ENCODE peak calls at places on chromosomes 12 and 14, in eight cellular contexts. One of them, this sample, is unnamed.

GRCh38 chr12:59700145-59700435 is 104.3 kb downstream of the SLC16A7 start:
- DNase-seq in A673: no peak
- DNase-seq in psoas muscle: no peak
- DNase-seq in epithelial cell of proximal tubule: no peak
- DNase-seq in AG04450: no peak
- DNase-seq in fibroblast of the aortic adventitia: no peak
- DNase-seq in HCT116: no peak
- DNase-seq in mesendoderm: no peak
- DNase-seq in this sample: no peak

GRCh38 chr12:69679119-69679518 is 20.0 kb downstream of the BEST3 start:
- DNase-seq in A673: no peak
- DNase-seq in psoas muscle: no peak
- DNase-seq in epithelial cell of proximal tubule: no peak
- DNase-seq in AG04450: no peak
- DNase-seq in fibroblast of the aortic adventitia: peak
- DNase-seq in HCT116: no peak
- DNase-seq in mesendoderm: no peak
- DNase-seq in this sample: peak

GRCh38 chr12:104683831-104684503 is 227.2 kb downstream of the CHST11 start:
- DNase-seq in A673: no peak
- DNase-seq in psoas muscle: no peak
- DNase-seq in epithelial cell of proximal tubule: no peak
- DNase-seq in AG04450: no peak
- DNase-seq in fibroblast of the aortic adventitia: no peak
- DNase-seq in HCT116: no peak
- DNase-seq in mesendoderm: no peak
- DNase-seq in this sample: peak

GRCh38 chr12:48814313-48815280 is 3.7 kb upstream of the CACNB3 start:
- DNase-seq in A673: peak
- DNase-seq in psoas muscle: peak
- DNase-seq in epithelial cell of proximal tubule: no peak
- DNase-seq in AG04450: no peak
- DNase-seq in fibroblast of the aortic adventitia: peak
- DNase-seq in HCT116: peak
- DNase-seq in mesendoderm: peak
- DNase-seq in this sample: peak

GRCh38 chr14:95619785-95620417 is 66.3 kb upstream of the TCL1B start:
- DNase-seq in A673: no peak
- DNase-seq in psoas muscle: no peak
- DNase-seq in epithelial cell of proximal tubule: no peak
- DNase-seq in AG04450: no peak
- DNase-seq in fibroblast of the aortic adventitia: no peak
- DNase-seq in HCT116: no peak
- DNase-seq in mesendoderm: no peak
- DNase-seq in this sample: no peak

GRCh38 chr12:27498159-27498558 is 25.8 kb upstream of the PPFIBP1 start:
- DNase-seq in A673: no peak
- DNase-seq in psoas muscle: no peak
- DNase-seq in epithelial cell of proximal tubule: no peak
- DNase-seq in AG04450: no peak
- DNase-seq in fibroblast of the aortic adventitia: no peak
- DNase-seq in HCT116: no peak
- DNase-seq in mesendoderm: no peak
- DNase-seq in this sample: no peak

GRCh38 chr14:23578560-23579310 is at the start of gene JPH4:
- DNase-seq in A673: no peak
- DNase-seq in psoas muscle: no peak
- DNase-seq in epithelial cell of proximal tubule: no peak
- DNase-seq in AG04450: no peak
- DNase-seq in fibroblast of the aortic adventitia: no peak
- DNase-seq in HCT116: no peak
- DNase-seq in mesendoderm: no peak
- DNase-seq in this sample: no peak

GRCh38 chr12:77560714-77561113 is 270.0 kb upstream of the NAV3 start:
- DNase-seq in A673: no peak
- DNase-seq in psoas muscle: no peak
- DNase-seq in epithelial cell of proximal tubule: no peak
- DNase-seq in AG04450: no peak
- DNase-seq in fibroblast of the aortic adventitia: no peak
- DNase-seq in HCT116: no peak
- DNase-seq in mesendoderm: peak
- DNase-seq in this sample: no peak

GRCh38 chr14:49479432-49479831 is 106.7 kb downstream of the RPS29 start:
- DNase-seq in A673: no peak
- DNase-seq in psoas muscle: no peak
- DNase-seq in epithelial cell of proximal tubule: no peak
- DNase-seq in AG04450: no peak
- DNase-seq in fibroblast of the aortic adventitia: peak
- DNase-seq in HCT116: no peak
- DNase-seq in mesendoderm: no peak
- DNase-seq in this sample: peak

GRCh38 chr12:12803186-12803585 is 10.0 kb upstream of the DDX47 start:
- DNase-seq in A673: no peak
- DNase-seq in psoas muscle: peak
- DNase-seq in epithelial cell of proximal tubule: peak
- DNase-seq in AG04450: no peak
- DNase-seq in fibroblast of the aortic adventitia: peak
- DNase-seq in HCT116: peak
- DNase-seq in mesendoderm: no peak
- DNase-seq in this sample: peak

GRCh38 chr12:104281636-104282035 is 21.9 kb upstream of the EID3 start:
- DNase-seq in A673: no peak
- DNase-seq in psoas muscle: no peak
- DNase-seq in epithelial cell of proximal tubule: no peak
- DNase-seq in AG04450: no peak
- DNase-seq in fibroblast of the aortic adventitia: peak
- DNase-seq in HCT116: no peak
- DNase-seq in mesendoderm: no peak
- DNase-seq in this sample: peak

GRCh38 chr14:102516531-102517411 is 7.2 kb upstream of the ANKRD9 start:
- DNase-seq in A673: peak
- DNase-seq in psoas muscle: peak
- DNase-seq in epithelial cell of proximal tubule: no peak
- DNase-seq in AG04450: no peak
- DNase-seq in fibroblast of the aortic adventitia: no peak
- DNase-seq in HCT116: no peak
- DNase-seq in mesendoderm: peak
- DNase-seq in this sample: no peak

GRCh38 chr14:20630340-20631022 is 11.0 kb downstream of the OR6S1 start:
- DNase-seq in A673: peak
- DNase-seq in psoas muscle: no peak
- DNase-seq in epithelial cell of proximal tubule: peak
- DNase-seq in AG04450: no peak
- DNase-seq in fibroblast of the aortic adventitia: peak
- DNase-seq in HCT116: peak
- DNase-seq in mesendoderm: peak
- DNase-seq in this sample: peak

GRCh38 chr12:96354326-96354725 is 45.9 kb downstream of the CDK17 start:
- DNase-seq in A673: no peak
- DNase-seq in psoas muscle: no peak
- DNase-seq in epithelial cell of proximal tubule: no peak
- DNase-seq in AG04450: peak
- DNase-seq in fibroblast of the aortic adventitia: peak
- DNase-seq in HCT116: no peak
- DNase-seq in mesendoderm: peak
- DNase-seq in this sample: peak

GRCh38 chr12:59149995-59150642 is 229.8 kb upstream of the LRIG3 start:
- DNase-seq in A673: peak
- DNase-seq in psoas muscle: no peak
- DNase-seq in epithelial cell of proximal tubule: peak
- DNase-seq in AG04450: peak
- DNase-seq in fibroblast of the aortic adventitia: peak
- DNase-seq in HCT116: peak
- DNase-seq in mesendoderm: peak
- DNase-seq in this sample: peak

GRCh38 chr12:93352321-93352720 is 25.4 kb upstream of the NUDT4 start:
- DNase-seq in A673: no peak
- DNase-seq in psoas muscle: no peak
- DNase-seq in epithelial cell of proximal tubule: no peak
- DNase-seq in AG04450: no peak
- DNase-seq in fibroblast of the aortic adventitia: no peak
- DNase-seq in HCT116: no peak
- DNase-seq in mesendoderm: no peak
- DNase-seq in this sample: no peak

GRCh38 chr12:77294016-77294415 is 228.6 kb upstream of the E2F7 start:
- DNase-seq in A673: no peak
- DNase-seq in psoas muscle: no peak
- DNase-seq in epithelial cell of proximal tubule: no peak
- DNase-seq in AG04450: no peak
- DNase-seq in fibroblast of the aortic adventitia: peak
- DNase-seq in HCT116: no peak
- DNase-seq in mesendoderm: no peak
- DNase-seq in this sample: peak

DNA sequence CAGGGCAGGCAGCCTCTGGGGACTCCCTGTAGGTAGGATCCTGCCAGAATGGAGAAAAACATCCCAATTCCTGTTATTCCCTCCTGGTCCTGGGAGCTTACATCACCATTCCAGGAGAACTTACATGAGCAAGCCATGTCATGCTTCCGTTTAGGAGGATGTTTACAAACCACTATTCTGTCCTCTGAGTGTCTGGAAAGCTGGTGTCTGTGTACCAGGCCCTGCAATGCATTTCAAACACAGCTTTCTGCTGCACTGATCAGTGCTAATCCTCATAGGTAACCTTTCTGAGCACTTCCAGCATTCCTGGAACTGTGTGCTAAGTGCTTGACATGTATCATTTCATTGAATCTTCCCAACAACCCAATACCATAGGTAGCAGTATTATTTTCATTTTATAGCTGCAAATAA is 19.8 kb upstream of the MAP1LC3B2 start:
- DNase-seq in A673: no peak
- DNase-seq in psoas muscle: no peak
- DNase-seq in epithelial cell of proximal tubule: no peak
- DNase-seq in AG04450: no peak
- DNase-seq in fibroblast of the aortic adventitia: peak
- DNase-seq in HCT116: no peak
- DNase-seq in mesendoderm: peak
- DNase-seq in this sample: peak
- H3K4me3 ChIP-seq in A673: no peak
- H3K4me3 ChIP-seq in psoas muscle: peak
- H3K4me3 ChIP-seq in epithelial cell of proximal tubule: no peak
- H3K4me3 ChIP-seq in AG04450: no peak
- H3K4me3 ChIP-seq in fibroblast of the aortic adventitia: no peak
- H3K4me3 ChIP-seq in HCT116: no peak
- H3K4me3 ChIP-seq in mesendoderm: no peak
- H3K4me3 ChIP-seq in this sample: no peak

DNA sequence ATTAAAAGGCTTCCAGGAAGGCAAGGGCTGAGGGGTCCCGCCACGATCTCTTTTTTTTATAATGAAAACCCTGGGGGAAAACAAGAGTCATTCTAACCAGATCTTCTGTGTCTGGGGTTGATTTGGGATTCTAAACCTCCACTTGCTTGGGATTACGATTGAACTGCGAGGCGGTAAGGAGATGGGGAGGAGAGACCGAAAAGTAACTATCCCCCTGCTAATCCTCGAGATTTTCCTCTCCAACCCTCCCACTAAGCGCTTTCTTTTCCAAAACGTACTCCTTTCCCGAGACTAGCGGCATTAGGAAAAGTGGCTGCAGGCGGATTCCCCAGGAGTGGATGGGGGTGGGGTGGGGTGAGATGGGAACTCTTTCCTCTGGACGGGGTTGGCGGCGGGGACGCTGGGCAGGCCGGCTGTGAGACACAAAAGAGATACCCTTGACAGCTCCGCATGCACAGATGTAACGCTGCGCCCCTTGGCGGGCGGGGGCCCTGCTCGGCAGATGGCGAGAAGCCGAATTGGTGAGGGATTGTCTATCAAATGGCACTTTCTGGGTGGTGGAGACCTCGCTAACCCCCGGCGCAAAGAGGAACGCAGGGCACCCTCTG is 830 bp upstream of the SRRM4 start:
- DNase-seq in A673: no peak
- DNase-seq in psoas muscle: no peak
- DNase-seq in epithelial cell of proximal tubule: no peak
- DNase-seq in AG04450: no peak
- DNase-seq in fibroblast of the aortic adventitia: no peak
- DNase-seq in HCT116: no peak
- DNase-seq in mesendoderm: peak
- DNase-seq in this sample: no peak
- H3K4me3 ChIP-seq in A673: no peak
- H3K4me3 ChIP-seq in psoas muscle: no peak
- H3K4me3 ChIP-seq in epithelial cell of proximal tubule: no peak
- H3K4me3 ChIP-seq in AG04450: no peak
- H3K4me3 ChIP-seq in fibroblast of the aortic adventitia: no peak
- H3K4me3 ChIP-seq in HCT116: no peak
- H3K4me3 ChIP-seq in mesendoderm: peak
- H3K4me3 ChIP-seq in this sample: no peak

GRCh38 chr14:55127491-55127951 is 1.5 kb upstream of the LGALS3 start:
- DNase-seq in A673: no peak
- DNase-seq in psoas muscle: no peak
- DNase-seq in epithelial cell of proximal tubule: peak
- DNase-seq in AG04450: no peak
- DNase-seq in fibroblast of the aortic adventitia: peak
- DNase-seq in HCT116: no peak
- DNase-seq in mesendoderm: no peak
- DNase-seq in this sample: peak

GRCh38 chr14:55128386-55129085 is 516 bp upstream of the LGALS3 start:
- DNase-seq in A673: no peak
- DNase-seq in psoas muscle: no peak
- DNase-seq in epithelial cell of proximal tubule: no peak
- DNase-seq in AG04450: no peak
- DNase-seq in fibroblast of the aortic adventitia: no peak
- DNase-seq in HCT116: no peak
- DNase-seq in mesendoderm: no peak
- DNase-seq in this sample: no peak

GRCh38 chr14:55130194-55130550 is 1.1 kb downstream of the LGALS3 start:
- DNase-seq in A673: no peak
- DNase-seq in psoas muscle: no peak
- DNase-seq in epithelial cell of proximal tubule: no peak
- DNase-seq in AG04450: no peak
- DNase-seq in fibroblast of the aortic adventitia: peak
- DNase-seq in HCT116: no peak
- DNase-seq in mesendoderm: peak
- DNase-seq in this sample: peak

GRCh38 chr14:55129428-55130193 is 559 bp downstream of the LGALS3 start:
- DNase-seq in A673: peak
- DNase-seq in psoas muscle: peak
- DNase-seq in epithelial cell of proximal tubule: no peak
- DNase-seq in AG04450: no peak
- DNase-seq in fibroblast of the aortic adventitia: peak
- DNase-seq in HCT116: no peak
- DNase-seq in mesendoderm: peak
- DNase-seq in this sample: peak

GRCh38 chr14:55129086-55129427 is at the start of gene LGALS3:
- DNase-seq in A673: no peak
- DNase-seq in psoas muscle: peak
- DNase-seq in epithelial cell of proximal tubule: no peak
- DNase-seq in AG04450: no peak
- DNase-seq in fibroblast of the aortic adventitia: peak
- DNase-seq in HCT116: no peak
- DNase-seq in mesendoderm: peak
- DNase-seq in this sample: peak
- H3K4me3 ChIP-seq in A673: peak
- H3K4me3 ChIP-seq in psoas muscle: peak
- H3K4me3 ChIP-seq in epithelial cell of proximal tubule: peak
- H3K4me3 ChIP-seq in AG04450: peak
- H3K4me3 ChIP-seq in fibroblast of the aortic adventitia: peak
- H3K4me3 ChIP-seq in HCT116: peak
- H3K4me3 ChIP-seq in mesendoderm: peak
- H3K4me3 ChIP-seq in this sample: peak

GRCh38 chr12:87995581-87996178 is 33.5 kb downstream of the C12orf50 start:
- DNase-seq in A673: peak
- DNase-seq in psoas muscle: peak
- DNase-seq in epithelial cell of proximal tubule: peak
- DNase-seq in AG04450: peak
- DNase-seq in fibroblast of the aortic adventitia: peak
- DNase-seq in HCT116: peak
- DNase-seq in mesendoderm: peak
- DNase-seq in this sample: peak
- H3K4me3 ChIP-seq in A673: no peak
- H3K4me3 ChIP-seq in psoas muscle: no peak
- H3K4me3 ChIP-seq in epithelial cell of proximal tubule: no peak
- H3K4me3 ChIP-seq in AG04450: no peak
- H3K4me3 ChIP-seq in fibroblast of the aortic adventitia: no peak
- H3K4me3 ChIP-seq in HCT116: no peak
- H3K4me3 ChIP-seq in mesendoderm: no peak
- H3K4me3 ChIP-seq in this sample: no peak